ENCODE peak calls at places on chromosomes 12 and 14, in five cellular contexts. V, H, J, W and G are unnamed samples.

GRCh38 chr14:104765517-104765916 is 12.6 kb downstream of the SIVA1 start:
- DNase-seq in V (no peak), H (no peak), J (no peak), W (no peak), G (no peak)

GRCh38 chr14:98906123-98906995 is 365.6 kb downstream of the BCL11B start:
- DNase-seq in V (peak; percentile 66), H (no peak), J (no peak), W (peak; percentile 33), G (no peak)

GRCh38 chr12:56836317-56836716 is 73.2 kb downstream of the HSD17B6 start:
- DNase-seq in V (peak; percentile 28), H (peak; percentile 4), J (peak; percentile 26), W (no peak), G (no peak)

GRCh38 chr12:13144266-13144828 is 40.9 kb upstream of the GSG1 start:
- DNase-seq in V (no peak), H (no peak), J (no peak), W (no peak), G (no peak)

GRCh38 chr14:38646391-38646790 is 390.5 kb upstream of the CLEC14A start:
- DNase-seq in V (peak; percentile 22), H (no peak), J (no peak), W (no peak), G (no peak)

GRCh38 chr12:53048033-53048779 is 1.7 kb upstream of the TNS2 start:
- DNase-seq in V (peak; percentile 62), H (no peak), J (peak; percentile 70), W (peak; percentile 49), G (no peak)

GRCh38 chr12:1205512-1206060 is 214.6 kb downstream of the ERC1 start:
- DNase-seq in V (no peak), H (peak; percentile 12), J (peak; percentile 35), W (no peak), G (no peak)

GRCh38 chr12:84355561-84355960 is 557.0 kb downstream of the SLC6A15 start:
- DNase-seq in V (peak; percentile 10), H (no peak), J (no peak), W (no peak), G (no peak)

GRCh38 chr12:116813271-116814041 is 67.8 kb downstream of the HRK start:
- DNase-seq in V (peak; percentile 92), H (no peak), J (no peak), W (no peak), G (no peak)

GRCh38 chr12:23742574-23742973 is 206.9 kb downstream of the SOX5 start:
- DNase-seq in V (no peak), H (no peak), J (no peak), W (no peak), G (no peak)

GRCh38 chr14:102629700-102630365 is 37.4 kb downstream of the RCOR1 start:
- DNase-seq in V (no peak), H (no peak), J (no peak), W (peak; percentile 21), G (no peak)

GRCh38 chr12:58491296-58491695 is 429.0 kb downstream of the LRIG3 start:
- DNase-seq in V (peak; percentile 10), H (no peak), J (peak; percentile 69), W (no peak), G (no peak)

GRCh38 chr12:13889913-13890312 is 91.5 kb downstream of the GRIN2B start:
- DNase-seq in V (no peak), H (no peak), J (no peak), W (no peak), G (no peak)

GRCh38 chr14:89425931-89426330 is 8.9 kb upstream of the FOXN3 start:
- DNase-seq in V (peak; percentile 91), H (no peak), J (peak; percentile 89), W (no peak), G (no peak)

GRCh38 chr12:66288121-66288520 is 14.2 kb upstream of the HELB start:
- DNase-seq in V (no peak), H (no peak), J (no peak), W (no peak), G (peak; percentile 36)

GRCh38 chr14:101363880-101364391 is 197.4 kb upstream of the DIO3 start:
- DNase-seq in V (no peak), H (no peak), J (no peak), W (no peak), G (no peak)

GRCh38 chr12:84950971-84951546 is 38.5 kb upstream of the SLC6A15 start:
- DNase-seq in V (no peak), H (no peak), J (no peak), W (no peak), G (no peak)

GRCh38 chr12:108515916-108516315 is 839 bp downstream of the FICD start:
- DNase-seq in V (peak; percentile 25), H (peak; percentile 18), J (no peak), W (no peak), G (no peak)

GRCh38 chr12:108516511-108517275 is 1.6 kb downstream of the FICD start:
- DNase-seq in V (peak; percentile 25), H (peak; percentile 36), J (no peak), W (no peak), G (no peak)

GRCh38 chr12:108518101-108518715 is 3.1 kb downstream of the FICD start:
- DNase-seq in V (no peak), H (no peak), J (no peak), W (no peak), G (no peak)

GRCh38 chr12:108518716-108519496 is 3.8 kb downstream of the FICD start:
- DNase-seq in V (no peak), H (no peak), J (no peak), W (no peak), G (no peak)

GRCh38 chr12:108517288-108518100 is 2.4 kb downstream of the FICD start:
- DNase-seq in V (no peak), H (no peak), J (no peak), W (no peak), G (no peak)
- H3K4me3 ChIP-seq in V (no peak overlapping the region), H (no peak overlapping the region), J (no peak overlapping the region), W (no peak overlapping the region), G (no peak overlapping the region)

DNA sequence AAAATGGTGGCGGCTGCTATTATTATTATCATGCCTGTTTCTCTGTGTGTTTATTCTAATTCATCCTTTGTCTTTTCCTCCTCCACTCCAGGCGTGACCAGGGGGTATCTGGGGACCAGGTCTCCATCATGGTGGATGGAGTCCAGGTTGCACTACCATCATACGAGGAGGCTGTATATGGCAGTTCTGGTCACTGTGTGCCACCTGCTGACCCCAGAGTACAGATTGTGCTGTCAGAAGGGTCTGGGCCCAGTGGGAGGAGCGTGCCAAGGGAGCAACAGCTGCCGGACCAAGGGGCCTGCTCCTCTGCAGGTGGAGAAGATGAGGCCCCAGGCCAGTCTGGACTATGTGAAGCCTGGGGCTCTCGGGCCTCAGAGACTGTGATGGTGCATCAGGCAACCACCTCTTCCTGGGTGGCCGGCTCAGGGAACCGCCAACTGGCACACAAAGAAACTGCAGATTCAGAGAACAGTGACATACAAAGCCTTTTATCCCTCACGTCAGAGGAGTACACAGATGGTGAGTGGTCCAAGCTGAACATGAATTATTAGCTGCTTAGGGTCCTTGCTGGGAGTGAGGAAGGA is 58.3 kb upstream of the SRSF5 start:
- DNase-seq in V (peak; percentile 46), H (peak; percentile 71), J (no peak), W (peak; percentile 83), G (no peak)
- H3K36me3 ChIP-seq in V (no peaks in the 10 kb centered on the region), H (peaks cover 98% of the 10 kb centered on the region), J (peaks cover 84% of the 10 kb centered on the region), W (no peaks in the 10 kb centered on the region), G (peaks cover 41% of the 10 kb centered on the region)

DNA sequence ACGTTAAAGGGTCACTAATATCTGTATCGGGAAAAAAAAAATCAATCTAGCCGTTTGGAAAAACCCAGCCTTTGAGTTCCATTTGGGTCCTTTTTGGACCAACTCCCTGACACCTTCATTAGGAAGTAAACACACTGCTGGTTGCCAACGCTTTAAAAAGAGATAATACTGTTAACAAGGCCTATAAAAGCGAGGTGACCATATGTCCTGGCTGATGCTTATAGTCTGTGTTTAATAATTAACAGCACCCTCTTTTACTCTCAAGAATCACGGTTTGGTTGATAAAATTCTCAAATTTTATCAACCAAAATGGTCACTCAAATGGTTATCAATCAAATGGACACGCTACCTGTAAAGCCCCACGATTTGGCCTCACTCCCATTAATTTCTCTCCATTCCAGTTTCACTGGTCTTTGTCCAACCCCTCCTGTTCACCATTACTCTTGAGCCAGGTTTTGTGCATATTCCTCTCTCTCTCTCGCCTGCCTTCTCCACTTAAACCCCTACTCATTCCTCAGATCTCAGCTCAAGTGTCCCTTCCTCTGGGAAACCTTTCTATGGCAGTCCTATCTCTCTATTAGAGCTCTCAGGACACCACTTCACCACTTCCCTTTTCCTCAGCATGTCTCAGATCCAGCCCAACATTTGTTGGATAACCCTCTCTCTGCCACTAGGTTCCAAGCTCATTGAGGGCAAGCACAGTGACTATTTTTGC is 9.5 kb downstream of the BTG1 start:
- DNase-seq in V (no peak), H (no peak), J (no peak), W (no peak), G (no peak)
- H3K4me1 ChIP-seq in V (peaks cover 69% of the 10 kb centered on the region), H (peaks cover 79% of the 10 kb centered on the region), J (peaks cover 85% of the 10 kb centered on the region), W (peaks cover 58% of the 10 kb centered on the region), G (peaks cover 57% of the 10 kb centered on the region)

GRCh38 chr14:65256714-65257113 is 154.4 kb upstream of the MAX start:
- DNase-seq in V (no peak), H (no peak), J (no peak), W (no peak), G (no peak)

GRCh38 chr14:65260786-65261185 is 151.7 kb upstream of the FUT8 start:
- DNase-seq in V (no peak), H (no peak), J (peak; percentile 70), W (no peak), G (no peak)

GRCh38 chr14:65258391-65258790 is 154.1 kb upstream of the FUT8 start:
- DNase-seq in V (peak; percentile 91), H (no peak), J (peak; percentile 50), W (no peak), G (no peak)

GRCh38 chr14:65257405-65257804 is 155.1 kb upstream of the MAX start:
- DNase-seq in V (no peak), H (no peak), J (no peak), W (no peak), G (no peak)

DNA sequence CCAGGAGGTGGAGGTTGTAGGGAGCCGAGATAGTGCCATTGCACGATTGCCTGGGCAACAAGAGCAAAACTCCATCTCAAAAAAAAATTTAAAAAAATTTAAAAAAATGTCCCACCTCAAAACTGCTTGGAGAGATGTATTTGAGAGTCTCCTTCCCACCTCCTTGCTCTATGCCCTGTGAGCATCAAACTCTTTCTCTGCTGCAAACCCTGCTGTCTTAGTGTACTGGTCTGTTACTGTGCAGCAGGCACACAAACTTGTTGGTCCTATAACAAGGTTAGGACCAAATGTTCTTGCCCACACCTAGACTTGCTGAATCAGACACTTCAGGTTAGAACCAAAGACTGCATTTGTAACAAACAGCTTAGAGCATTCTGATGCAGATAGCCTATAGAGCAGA is 153.5 kb upstream of the FUT8 start:
- DNase-seq in V (no peak), H (no peak), J (no peak), W (no peak), G (no peak)
- H3K4me3 ChIP-seq in V (no peak overlapping the region), H (no peak overlapping the region), J (no peak overlapping the region), W (no peak overlapping the region), G (no peak overlapping the region)

GRCh38 chr12:132114667-132115066 is 29.5 kb downstream of the DDX51 start:
- DNase-seq in V (no peak), H (no peak), J (no peak), W (no peak), G (no peak)
- H3K36me3 ChIP-seq in V (peaks cover 16% of the 10 kb centered on the region), H (peaks cover 70% of the 10 kb centered on the region), J (peaks cover 81% of the 10 kb centered on the region), W (no peaks in the 10 kb centered on the region), G (no peaks in the 10 kb centered on the region)